ENCODE peak calls at places on chromosomes 12 and 14, in ten cellular contexts. F is CD8-positive, alpha-beta T cell; O is HFF-Myc; X is astrocyte of the cerebellum; J is upper lobe of right lung; Y is choroid plexus epithelial cell; U is sigmoid colon; C is uterus; R is fibroblast of lung; Z is cardiac muscle cell. Q is an unnamed sample.

GRCh38 chr12:111304642-111305071 is 64.2 kb downstream of the PHETA1 start:
- DNase-seq in O (peak), U (no peak), X (no peak), R (peak), F (no peak), Y (peak), C (no peak), Z (no peak), J (no peak), Q (no peak)

GRCh38 chr14:53148612-53149202 is 4.4 kb downstream of the DDHD1 start:
- DNase-seq in U (no peak), F (no peak), C (no peak), J (no peak), Y (no peak), Z (no peak), O (no peak), R (no peak), X (no peak), Q (no peak)

GRCh38 chr14:100375963-100376735 is 53.0 kb downstream of the SLC25A47 start:
- DNase-seq in C (peak), F (peak), U (peak), O (no peak), R (peak), X (peak), J (peak), Z (peak), Y (peak), Q (peak)

GRCh38 chr12:13950502-13950901 is 30.9 kb downstream of the GRIN2B start:
- DNase-seq in X (no peak), R (no peak), J (no peak), O (no peak), U (no peak), Z (no peak), C (no peak), Y (no peak), F (no peak), Q (no peak)

GRCh38 chr14:70061108-70061507 is 127.6 kb downstream of the SLC8A3 start:
- DNase-seq in F (no peak), X (no peak), R (no peak), Z (no peak), Y (peak), C (no peak), J (no peak), U (no peak), O (no peak), Q (no peak)

GRCh38 chr12:15631007-15631715 is 158.0 kb downstream of the EPS8 start:
- DNase-seq in F (no peak), J (no peak), C (no peak), R (no peak), X (no peak), Y (no peak), U (no peak), Z (no peak), O (no peak), Q (no peak)

GRCh38 chr12:119936705-119937323 is 52.2 kb upstream of the BICDL1 start:
- DNase-seq in X (no peak), J (no peak), Y (no peak), C (no peak), O (no peak), U (no peak), F (no peak), Z (no peak), R (no peak), Q (no peak)

GRCh38 chr12:176321-177181 is 37.4 kb downstream of the SLC6A12 start:
- DNase-seq in Y (peak), J (no peak), Z (peak), R (peak), O (no peak), X (no peak), U (no peak), F (no peak), C (no peak), Q (no peak)

GRCh38 chr14:56328021-56328420 is 209.8 kb downstream of the PELI2 start:
- DNase-seq in R (no peak), X (no peak), F (no peak), O (no peak), J (no peak), Z (no peak), C (no peak), Y (no peak), U (no peak), Q (no peak)

GRCh38 chr12:51528852-51529545 is 62.0 kb upstream of the SCN8A start:
- DNase-seq in Z (no peak), R (no peak), F (no peak), J (no peak), O (no peak), C (no peak), U (no peak), Y (no peak), X (no peak), Q (no peak)

GRCh38 chr14:49160983-49161382 is 425.2 kb downstream of the RPS29 start:
- DNase-seq in R (no peak), Y (no peak), C (no peak), X (no peak), O (no peak), J (no peak), F (no peak), U (no peak), Z (no peak), Q (no peak)

GRCh38 chr14:57983235-57983634 is 117.3 kb upstream of the SLC35F4 start:
- DNase-seq in R (no peak), X (no peak), F (no peak), C (no peak), Z (no peak), O (no peak), U (no peak), Y (no peak), J (no peak), Q (no peak)

GRCh38 chr12:95151821-95152220 is 65.4 kb downstream of the FGD6 start:
- DNase-seq in X (no peak), R (no peak), U (no peak), O (no peak), Y (no peak), C (no peak), J (no peak), Z (no peak), F (no peak), Q (no peak)

GRCh38 chr12:10211101-10211974 is 1.3 kb upstream of the GABARAPL1 start:
- DNase-seq in C (no peak), F (no peak), Z (no peak), R (no peak), U (peak), Y (no peak), X (no peak), J (no peak), O (no peak), Q (no peak)

GRCh38 chr12:127148318-127148717 is 1118.7 kb upstream of the TMEM132C start:
- DNase-seq in U (no peak), O (no peak), R (no peak), C (no peak), Y (no peak), Z (no peak), X (no peak), F (no peak), J (no peak), Q (no peak)

GRCh38 chr12:111842556-111843396 is 748 bp downstream of the MAPKAPK5 start:
- DNase-seq in Z (peak), O (no peak), C (no peak), U (no peak), F (peak), Y (peak), J (no peak), R (no peak), X (no peak), Q (no peak)

GRCh38 chr14:64806202-64806861 is 73.4 kb downstream of the SPTB start:
- DNase-seq in C (no peak), Z (no peak), Y (peak), F (no peak), R (peak), O (no peak), X (peak), U (peak), J (peak), Q (peak)

GRCh38 chr14:61876362-61877049 is 114.3 kb downstream of the SNAPC1 start:
- DNase-seq in R (no peak), X (no peak), F (no peak), Y (no peak), U (no peak), Z (no peak), J (no peak), C (no peak), O (no peak), Q (no peak)

GRCh38 chr14:44778562-44778961 is 183.2 kb downstream of the KLHL28 start:
- DNase-seq in F (no peak), Y (peak), J (no peak), X (no peak), U (no peak), R (peak), Z (no peak), C (no peak), O (no peak), Q (no peak)

GRCh38 chr12:473863-474577 is 14.3 kb downstream of the B4GALNT3 start:
- DNase-seq in R (no peak), Y (no peak), U (no peak), X (no peak), F (no peak), J (no peak), C (no peak), O (no peak), Z (no peak), Q (no peak)

GRCh38 chr12:86264451-86265328 is 8.5 kb upstream of the MGAT4C start:
- DNase-seq in O (no peak), U (peak), X (no peak), Z (peak), Y (no peak), F (no peak), C (no peak), J (peak), R (peak), Q (no peak)

GRCh38 chr14:106843951-106844483 is 1317.6 kb downstream of the TMEM121 start:
- DNase-seq in C (peak), Y (no peak), O (no peak), U (no peak), Z (no peak), F (no peak), J (peak), X (no peak), R (no peak), Q (no peak)

GRCh38 chr14:71586131-71586893 is 345.9 kb upstream of the RGS6 start:
- DNase-seq in Z (peak), U (no peak), F (no peak), J (no peak), X (peak), C (peak), R (peak), Y (peak), O (no peak), Q (peak)

GRCh38 chr14:94390372-94391086 is 2.1 kb upstream of the SERPINA1 start:
- DNase-seq in U (peak), Z (no peak), R (no peak), X (no peak), C (no peak), J (peak), F (no peak), Y (no peak), O (no peak), Q (no peak)

GRCh38 chr12:64631197-64631596 is 20.9 kb downstream of the RASSF3 start:
- DNase-seq in J (no peak), R (no peak), U (no peak), X (no peak), C (no peak), Z (no peak), Y (no peak), O (no peak), F (no peak), Q (no peak)

GRCh38 chr12:49671051-49671765 is 36.0 kb downstream of the FMNL3 start:
- DNase-seq in Z (no peak), U (peak), J (no peak), C (no peak), O (no peak), F (peak), Y (no peak), X (no peak), R (no peak), Q (no peak)

GRCh38 chr12:51403159-51403558 is 12.0 kb upstream of the GALNT6 start:
- DNase-seq in J (no peak), F (no peak), R (peak), X (peak), C (no peak), Y (no peak), U (no peak), Z (no peak), O (no peak), Q (no peak)

GRCh38 chr12:113298861-113299545 is 35.9 kb downstream of the SLC8B1 start:
- DNase-seq in J (no peak), Z (no peak), Y (no peak), F (no peak), C (peak), R (no peak), X (no peak), U (no peak), O (no peak), Q (no peak)

GRCh38 chr12:89559753-89560152 is 33.9 kb upstream of the POC1B start:
- DNase-seq in Z (no peak), Y (no peak), X (no peak), C (no peak), U (no peak), R (no peak), J (no peak), F (no peak), O (no peak), Q (no peak)

GRCh38 chr12:93777249-93777648 is 100.1 kb downstream of the CRADD start:
- DNase-seq in X (no peak), U (no peak), F (no peak), O (no peak), Y (peak), Z (no peak), J (no peak), R (peak), C (no peak), Q (no peak)

GRCh38 chr14:86003998-86004397 is 474.1 kb downstream of the FLRT2 start:
- DNase-seq in O (no peak), Y (peak), X (no peak), Z (no peak), R (peak), C (no peak), J (no peak), F (no peak), U (no peak), Q (no peak)

GRCh38 chr12:112340983-112341840 is 41.0 kb downstream of the HECTD4 start:
- DNase-seq in U (no peak), Z (no peak), X (no peak), R (no peak), C (no peak), F (no peak), J (no peak), O (no peak), Y (no peak), Q (no peak)

GRCh38 chr14:77140937-77141591 is 527 bp downstream of the ZDHHC22 start:
- DNase-seq in Z (peak), R (no peak), O (no peak), U (no peak), C (no peak), F (no peak), Y (peak), J (no peak), X (no peak), Q (no peak)

GRCh38 chr14:76080009-76080408 is 71.7 kb upstream of the GPATCH2L start:
- DNase-seq in F (no peak), U (no peak), Z (no peak), O (no peak), Y (no peak), X (no peak), C (no peak), J (no peak), R (no peak), Q (no peak)

GRCh38 chr14:76080471-76080870 is 71.3 kb upstream of the GPATCH2L start:
- DNase-seq in C (no peak), O (no peak), U (no peak), X (no peak), J (no peak), F (no peak), Z (no peak), R (no peak), Y (no peak), Q (no peak)

GRCh38 chr14:76073732-76074131 is 78.0 kb upstream of the GPATCH2L start:
- DNase-seq in F (no peak), J (no peak), O (no peak), Y (no peak), Z (no peak), X (no peak), R (no peak), U (no peak), C (no peak), Q (no peak)

GRCh38 chr14:76078501-76078900 is 73.2 kb upstream of the GPATCH2L start:
- DNase-seq in C (no peak), X (no peak), Z (no peak), F (no peak), R (no peak), U (no peak), O (no peak), Y (no peak), J (no peak), Q (no peak)

GRCh38 chr14:76077340-76077739 is 74.4 kb upstream of the GPATCH2L start:
- DNase-seq in F (no peak), U (no peak), R (no peak), O (no peak), C (no peak), X (no peak), Y (no peak), J (no peak), Z (no peak), Q (no peak)
- TF ChIP-seq CTCF in F (no peak), U (no peak), R (no peak), O (no peak), C (no peak), X (no peak), Y (no peak), J (no peak), Z (no peak), Q (no peak)

DNA sequence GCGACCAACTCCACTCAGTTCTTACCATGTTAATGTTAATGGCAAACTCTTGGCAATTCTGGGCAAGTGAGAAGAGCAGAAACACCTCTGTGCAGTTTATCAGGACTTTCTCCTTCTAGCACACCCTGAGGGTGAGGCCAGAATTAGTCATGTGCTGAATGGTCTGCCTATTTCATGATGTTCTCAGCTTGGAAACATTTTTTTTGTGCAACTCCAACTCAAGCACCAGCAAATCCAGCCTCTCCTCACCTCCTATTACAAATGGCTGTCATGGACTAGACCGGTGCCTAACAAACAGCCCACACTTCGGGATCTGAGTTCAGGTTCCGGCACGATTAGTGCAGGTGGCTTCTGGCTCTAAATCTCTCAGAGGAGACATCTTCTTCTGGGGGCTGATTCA is 246.0 kb downstream of the ZFP36L1 start:
- DNase-seq in J (no peak), Y (peak), C (peak), R (peak), U (no peak), X (no peak), O (no peak), F (no peak), Z (no peak), Q (peak)
- H3K4me3 ChIP-seq in J (no peak), Y (no peak), C (no peak), R (no peak), U (no peak), X (no peak), O (no peak), F (no peak), Z (no peak), Q (no peak)

DNA sequence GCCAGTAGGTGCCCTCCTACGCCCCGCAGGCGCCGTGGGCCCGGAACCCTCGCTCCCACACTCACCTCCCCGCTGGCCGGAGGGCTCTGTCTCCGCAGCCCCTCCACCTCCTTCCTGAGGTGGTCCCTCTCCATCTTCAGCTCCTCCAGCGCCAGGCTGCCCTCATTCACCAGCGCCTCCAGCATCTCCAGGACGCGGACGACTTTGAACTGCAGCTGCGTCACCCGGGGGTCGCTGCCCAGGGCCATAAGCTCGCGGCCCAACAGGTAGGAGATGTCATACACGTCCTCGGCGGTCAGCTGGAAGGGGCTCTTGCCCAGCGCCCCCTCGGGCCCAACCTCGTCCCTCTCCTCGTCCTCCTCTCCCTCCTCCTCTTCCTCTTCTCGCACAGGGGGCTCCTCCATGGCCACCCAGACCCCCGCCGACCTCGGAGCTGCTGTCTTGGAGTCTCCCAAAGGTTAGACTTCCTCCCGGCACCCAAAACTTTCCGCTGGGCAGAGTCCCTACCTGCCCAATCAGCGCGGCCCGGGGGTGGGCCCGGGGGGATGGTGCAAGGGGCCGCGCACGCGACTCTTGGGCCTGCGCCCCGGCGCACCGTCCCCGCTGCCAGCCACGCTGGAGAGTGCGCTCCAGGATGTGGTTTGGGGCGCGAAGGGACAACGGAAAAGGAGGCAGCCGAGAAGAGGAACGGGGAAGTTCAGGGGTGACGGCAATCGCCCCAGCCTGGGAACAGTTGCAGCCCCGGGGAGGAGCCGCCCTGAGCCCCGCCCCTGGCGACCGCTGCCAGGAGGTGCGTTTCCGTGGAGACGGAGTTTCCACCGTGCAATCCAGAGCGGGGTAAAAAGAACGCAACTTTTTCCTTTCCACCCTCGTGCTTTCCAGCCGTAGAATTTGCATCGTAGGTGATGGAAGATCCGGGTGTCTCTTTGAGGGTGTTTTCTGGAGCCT is at the start of gene RILPL2:
- DNase-seq in R (peak), X (peak), F (peak), Y (peak), Z (peak), O (peak), C (peak), U (peak), J (peak), Q (no peak)
- TF ChIP-seq CTCF in R (peak), X (peak), F (no peak), Y (no peak), Z (no peak), O (no peak), C (peak), U (no peak), J (no peak), Q (no peak)

GRCh38 chr12:76260390-76260748 is 87.8 kb downstream of the BBS10 start:
- DNase-seq in J (no peak), O (peak), F (no peak), Y (peak), Z (no peak), X (no peak), C (no peak), U (no peak), R (peak), Q (no peak)
- H3K4me3 ChIP-seq in J (no peak), O (peak), F (no peak), Y (peak), Z (no peak), X (no peak), C (no peak), U (no peak), R (peak), Q (no peak)